ENCODE peak calls at places on chromosomes 7 and 10, in seven cellular contexts. One of them, this sample, is unnamed.

GRCh38 chr10:62528441-62528840 is 154.3 kb downstream of the ZNF365 start:
- DNase-seq in cardiac fibroblast: no peak
- DNase-seq in T-helper 2 cell treated with Interferon-gamma antibody and Interleukin-4, amounts not matched to agents 5 μg/mL and 100 μg/mL, for 36 hours: no peak
- DNase-seq in D341Med: no peak
- DNase-seq in fibroblast of the conjunctiva: no peak
- DNase-seq in progenitor cell of endocrine pancreas: no peak
- DNase-seq in CD8-positive, alpha-beta memory T cell: peak; percentile 79
- DNase-seq in this sample: no peak

GRCh38 chr7:94665426-94665825 is 9.5 kb upstream of the SGCE start:
- DNase-seq in D341Med: no peak
- DNase-seq in fibroblast of the conjunctiva: no peak
- DNase-seq in CD8-positive, alpha-beta memory T cell: no peak
- DNase-seq in T-helper 2 cell treated with Interferon-gamma antibody and Interleukin-4, amounts not matched to agents 5 μg/mL and 100 μg/mL, for 36 hours: no peak
- DNase-seq in progenitor cell of endocrine pancreas: no peak
- DNase-seq in cardiac fibroblast: no peak
- DNase-seq in this sample: no peak

GRCh38 chr7:138396251-138397070 is 63.6 kb upstream of the TRIM24 start:
- DNase-seq in progenitor cell of endocrine pancreas: peak; percentile 21
- DNase-seq in fibroblast of the conjunctiva: no peak
- DNase-seq in D341Med: no peak
- DNase-seq in cardiac fibroblast: no peak
- DNase-seq in CD8-positive, alpha-beta memory T cell: no peak
- DNase-seq in T-helper 2 cell treated with Interferon-gamma antibody and Interleukin-4, amounts not matched to agents 5 μg/mL and 100 μg/mL, for 36 hours: no peak
- DNase-seq in this sample: no peak

GRCh38 chr7:28984631-28985030 is 26.5 kb upstream of the TRIL start:
- DNase-seq in D341Med: no peak
- DNase-seq in CD8-positive, alpha-beta memory T cell: no peak
- DNase-seq in T-helper 2 cell treated with Interferon-gamma antibody and Interleukin-4, amounts not matched to agents 5 μg/mL and 100 μg/mL, for 36 hours: no peak
- DNase-seq in cardiac fibroblast: peak; percentile 86
- DNase-seq in fibroblast of the conjunctiva: peak; percentile 84
- DNase-seq in progenitor cell of endocrine pancreas: no peak
- DNase-seq in this sample: peak; percentile 61

GRCh38 chr7:131849472-131849871 is 293.0 kb upstream of the PODXL start:
- DNase-seq in T-helper 2 cell treated with Interferon-gamma antibody and Interleukin-4, amounts not matched to agents 5 μg/mL and 100 μg/mL, for 36 hours: no peak
- DNase-seq in D341Med: no peak
- DNase-seq in progenitor cell of endocrine pancreas: no peak
- DNase-seq in cardiac fibroblast: no peak
- DNase-seq in CD8-positive, alpha-beta memory T cell: no peak
- DNase-seq in fibroblast of the conjunctiva: no peak
- DNase-seq in this sample: no peak

GRCh38 chr10:132064082-132064755 is 1.5 kb upstream of the JAKMIP3 start:
- DNase-seq in D341Med: no peak
- DNase-seq in T-helper 2 cell treated with Interferon-gamma antibody and Interleukin-4, amounts not matched to agents 5 μg/mL and 100 μg/mL, for 36 hours: no peak
- DNase-seq in fibroblast of the conjunctiva: no peak
- DNase-seq in CD8-positive, alpha-beta memory T cell: no peak
- DNase-seq in cardiac fibroblast: no peak
- DNase-seq in progenitor cell of endocrine pancreas: no peak
- DNase-seq in this sample: no peak

GRCh38 chr7:101817031-101817929 is at the start of gene CUX1:
- DNase-seq in CD8-positive, alpha-beta memory T cell: peak; percentile 46
- DNase-seq in cardiac fibroblast: no peak
- DNase-seq in T-helper 2 cell treated with Interferon-gamma antibody and Interleukin-4, amounts not matched to agents 5 μg/mL and 100 μg/mL, for 36 hours: no peak
- DNase-seq in progenitor cell of endocrine pancreas: peak; percentile 30
- DNase-seq in fibroblast of the conjunctiva: no peak
- DNase-seq in D341Med: peak; percentile 68
- DNase-seq in this sample: peak; percentile 19

GRCh38 chr7:146411975-146412374 is 295.4 kb downstream of the CNTNAP2 start:
- DNase-seq in T-helper 2 cell treated with Interferon-gamma antibody and Interleukin-4, amounts not matched to agents 5 μg/mL and 100 μg/mL, for 36 hours: no peak
- DNase-seq in cardiac fibroblast: no peak
- DNase-seq in CD8-positive, alpha-beta memory T cell: no peak
- DNase-seq in fibroblast of the conjunctiva: no peak
- DNase-seq in progenitor cell of endocrine pancreas: no peak
- DNase-seq in D341Med: no peak
- DNase-seq in this sample: no peak

GRCh38 chr10:1308415-1308814 is 252.2 kb downstream of the WDR37 start:
- DNase-seq in D341Med: no peak
- DNase-seq in cardiac fibroblast: no peak
- DNase-seq in progenitor cell of endocrine pancreas: no peak
- DNase-seq in CD8-positive, alpha-beta memory T cell: no peak
- DNase-seq in fibroblast of the conjunctiva: no peak
- DNase-seq in T-helper 2 cell treated with Interferon-gamma antibody and Interleukin-4, amounts not matched to agents 5 μg/mL and 100 μg/mL, for 36 hours: no peak
- DNase-seq in this sample: no peak

GRCh38 chr7:30226593-30227268 is 57.7 kb upstream of the ZNRF2 start:
- DNase-seq in T-helper 2 cell treated with Interferon-gamma antibody and Interleukin-4, amounts not matched to agents 5 μg/mL and 100 μg/mL, for 36 hours: no peak
- DNase-seq in D341Med: peak; percentile 68
- DNase-seq in cardiac fibroblast: no peak
- DNase-seq in fibroblast of the conjunctiva: no peak
- DNase-seq in progenitor cell of endocrine pancreas: peak; percentile 32
- DNase-seq in CD8-positive, alpha-beta memory T cell: no peak
- DNase-seq in this sample: peak; percentile 80

GRCh38 chr10:35092851-35093250 is 2.7 kb upstream of the CUL2 start:
- DNase-seq in D341Med: no peak
- DNase-seq in CD8-positive, alpha-beta memory T cell: no peak
- DNase-seq in progenitor cell of endocrine pancreas: no peak
- DNase-seq in fibroblast of the conjunctiva: no peak
- DNase-seq in T-helper 2 cell treated with Interferon-gamma antibody and Interleukin-4, amounts not matched to agents 5 μg/mL and 100 μg/mL, for 36 hours: no peak
- DNase-seq in cardiac fibroblast: no peak
- DNase-seq in this sample: no peak

GRCh38 chr7:127588697-127589482 is 679 bp downstream of the ARF5 start:
- DNase-seq in fibroblast of the conjunctiva: peak; percentile 34
- DNase-seq in T-helper 2 cell treated with Interferon-gamma antibody and Interleukin-4, amounts not matched to agents 5 μg/mL and 100 μg/mL, for 36 hours: no peak
- DNase-seq in cardiac fibroblast: peak; percentile 55
- DNase-seq in D341Med: peak; percentile 85
- DNase-seq in progenitor cell of endocrine pancreas: peak; percentile 52
- DNase-seq in CD8-positive, alpha-beta memory T cell: no peak
- DNase-seq in this sample: peak; percentile 69

GRCh38 chr10:85618841-85619240 is 747.8 kb downstream of the GRID1 start:
- DNase-seq in CD8-positive, alpha-beta memory T cell: no peak
- DNase-seq in progenitor cell of endocrine pancreas: no peak
- DNase-seq in fibroblast of the conjunctiva: no peak
- DNase-seq in D341Med: no peak
- DNase-seq in cardiac fibroblast: no peak
- DNase-seq in T-helper 2 cell treated with Interferon-gamma antibody and Interleukin-4, amounts not matched to agents 5 μg/mL and 100 μg/mL, for 36 hours: no peak
- DNase-seq in this sample: no peak

GRCh38 chr7:45575501-45576248 is 1.5 kb downstream of the ADCY1 start:
- DNase-seq in T-helper 2 cell treated with Interferon-gamma antibody and Interleukin-4, amounts not matched to agents 5 μg/mL and 100 μg/mL, for 36 hours: no peak
- DNase-seq in fibroblast of the conjunctiva: no peak
- DNase-seq in progenitor cell of endocrine pancreas: no peak
- DNase-seq in cardiac fibroblast: no peak
- DNase-seq in CD8-positive, alpha-beta memory T cell: no peak
- DNase-seq in D341Med: no peak
- DNase-seq in this sample: no peak

GRCh38 chr7:27199820-27200760 is at the start of gene HOXA13:
- DNase-seq in T-helper 2 cell treated with Interferon-gamma antibody and Interleukin-4, amounts not matched to agents 5 μg/mL and 100 μg/mL, for 36 hours: no peak
- DNase-seq in CD8-positive, alpha-beta memory T cell: no peak
- DNase-seq in D341Med: peak; percentile 88
- DNase-seq in cardiac fibroblast: no peak
- DNase-seq in fibroblast of the conjunctiva: no peak
- DNase-seq in progenitor cell of endocrine pancreas: no peak
- DNase-seq in this sample: peak; percentile 84

GRCh38 chr10:132774905-132775863 is 10.8 kb downstream of the NKX6-2 start:
- DNase-seq in T-helper 2 cell treated with Interferon-gamma antibody and Interleukin-4, amounts not matched to agents 5 μg/mL and 100 μg/mL, for 36 hours: no peak
- DNase-seq in D341Med: no peak
- DNase-seq in progenitor cell of endocrine pancreas: peak; percentile 57
- DNase-seq in CD8-positive, alpha-beta memory T cell: no peak
- DNase-seq in fibroblast of the conjunctiva: no peak
- DNase-seq in cardiac fibroblast: no peak
- DNase-seq in this sample: no peak

GRCh38 chr10:123559823-123560092 is 106.4 kb upstream of the GPR26 start:
- DNase-seq in D341Med: no peak
- DNase-seq in fibroblast of the conjunctiva: no peak
- DNase-seq in CD8-positive, alpha-beta memory T cell: no peak
- DNase-seq in cardiac fibroblast: no peak
- DNase-seq in progenitor cell of endocrine pancreas: no peak
- DNase-seq in T-helper 2 cell treated with Interferon-gamma antibody and Interleukin-4, amounts not matched to agents 5 μg/mL and 100 μg/mL, for 36 hours: no peak
- DNase-seq in this sample: no peak

GRCh38 chr10:130048081-130048480 is 62.5 kb downstream of the C10orf143 start:
- DNase-seq in cardiac fibroblast: no peak
- DNase-seq in D341Med: no peak
- DNase-seq in fibroblast of the conjunctiva: no peak
- DNase-seq in T-helper 2 cell treated with Interferon-gamma antibody and Interleukin-4, amounts not matched to agents 5 μg/mL and 100 μg/mL, for 36 hours: no peak
- DNase-seq in progenitor cell of endocrine pancreas: no peak
- DNase-seq in CD8-positive, alpha-beta memory T cell: no peak
- DNase-seq in this sample: no peak

GRCh38 chr7:7178081-7178480 is 4.3 kb upstream of the C1GALT1 start:
- DNase-seq in D341Med: no peak
- DNase-seq in progenitor cell of endocrine pancreas: no peak
- DNase-seq in CD8-positive, alpha-beta memory T cell: no peak
- DNase-seq in fibroblast of the conjunctiva: no peak
- DNase-seq in cardiac fibroblast: peak; percentile 37
- DNase-seq in T-helper 2 cell treated with Interferon-gamma antibody and Interleukin-4, amounts not matched to agents 5 μg/mL and 100 μg/mL, for 36 hours: no peak
- DNase-seq in this sample: no peak

GRCh38 chr10:68053553-68053952 is 21.5 kb downstream of the HERC4 start:
- DNase-seq in cardiac fibroblast: peak; percentile 15
- DNase-seq in fibroblast of the conjunctiva: no peak
- DNase-seq in CD8-positive, alpha-beta memory T cell: no peak
- DNase-seq in T-helper 2 cell treated with Interferon-gamma antibody and Interleukin-4, amounts not matched to agents 5 μg/mL and 100 μg/mL, for 36 hours: no peak
- DNase-seq in progenitor cell of endocrine pancreas: no peak
- DNase-seq in D341Med: no peak
- DNase-seq in this sample: no peak

GRCh38 chr7:32094516-32094915 is 24.3 kb upstream of the PDE1C start:
- DNase-seq in fibroblast of the conjunctiva: no peak
- DNase-seq in CD8-positive, alpha-beta memory T cell: no peak
- DNase-seq in cardiac fibroblast: no peak
- DNase-seq in D341Med: no peak
- DNase-seq in T-helper 2 cell treated with Interferon-gamma antibody and Interleukin-4, amounts not matched to agents 5 μg/mL and 100 μg/mL, for 36 hours: no peak
- DNase-seq in progenitor cell of endocrine pancreas: no peak
- DNase-seq in this sample: no peak

GRCh38 chr7:45347804-45348203 is 190.2 kb downstream of the RAMP3 start:
- DNase-seq in fibroblast of the conjunctiva: peak; percentile 42
- DNase-seq in D341Med: no peak
- DNase-seq in progenitor cell of endocrine pancreas: no peak
- DNase-seq in CD8-positive, alpha-beta memory T cell: no peak
- DNase-seq in T-helper 2 cell treated with Interferon-gamma antibody and Interleukin-4, amounts not matched to agents 5 μg/mL and 100 μg/mL, for 36 hours: no peak
- DNase-seq in cardiac fibroblast: no peak
- DNase-seq in this sample: no peak

GRCh38 chr10:26799342-26799741 is 61.4 kb downstream of the ABI1 start:
- DNase-seq in T-helper 2 cell treated with Interferon-gamma antibody and Interleukin-4, amounts not matched to agents 5 μg/mL and 100 μg/mL, for 36 hours: no peak
- DNase-seq in D341Med: no peak
- DNase-seq in fibroblast of the conjunctiva: no peak
- DNase-seq in progenitor cell of endocrine pancreas: no peak
- DNase-seq in CD8-positive, alpha-beta memory T cell: peak; percentile 29
- DNase-seq in cardiac fibroblast: no peak
- DNase-seq in this sample: no peak

GRCh38 chr10:46077141-46077554 is 31.1 kb upstream of the MSMB start:
- DNase-seq in fibroblast of the conjunctiva: no peak
- DNase-seq in CD8-positive, alpha-beta memory T cell: no peak
- DNase-seq in progenitor cell of endocrine pancreas: no peak
- DNase-seq in T-helper 2 cell treated with Interferon-gamma antibody and Interleukin-4, amounts not matched to agents 5 μg/mL and 100 μg/mL, for 36 hours: no peak
- DNase-seq in cardiac fibroblast: no peak
- DNase-seq in D341Med: no peak
- DNase-seq in this sample: no peak

GRCh38 chr7:36663481-36663880 is 60.8 kb downstream of the AOAH start:
- DNase-seq in fibroblast of the conjunctiva: no peak
- DNase-seq in CD8-positive, alpha-beta memory T cell: no peak
- DNase-seq in progenitor cell of endocrine pancreas: no peak
- DNase-seq in D341Med: no peak
- DNase-seq in T-helper 2 cell treated with Interferon-gamma antibody and Interleukin-4, amounts not matched to agents 5 μg/mL and 100 μg/mL, for 36 hours: no peak
- DNase-seq in cardiac fibroblast: no peak
- DNase-seq in this sample: no peak

GRCh38 chr7:68245688-68246087 is 1249.1 kb downstream of the TYW1 start:
- DNase-seq in progenitor cell of endocrine pancreas: no peak
- DNase-seq in fibroblast of the conjunctiva: no peak
- DNase-seq in cardiac fibroblast: no peak
- DNase-seq in CD8-positive, alpha-beta memory T cell: no peak
- DNase-seq in T-helper 2 cell treated with Interferon-gamma antibody and Interleukin-4, amounts not matched to agents 5 μg/mL and 100 μg/mL, for 36 hours: no peak
- DNase-seq in D341Med: no peak
- DNase-seq in this sample: no peak

GRCh38 chr10:132651511-132652029 is 114.0 kb downstream of the INPP5A start:
- DNase-seq in fibroblast of the conjunctiva: no peak
- DNase-seq in CD8-positive, alpha-beta memory T cell: no peak
- DNase-seq in T-helper 2 cell treated with Interferon-gamma antibody and Interleukin-4, amounts not matched to agents 5 μg/mL and 100 μg/mL, for 36 hours: no peak
- DNase-seq in progenitor cell of endocrine pancreas: no peak
- DNase-seq in D341Med: no peak
- DNase-seq in cardiac fibroblast: no peak
- DNase-seq in this sample: no peak

GRCh38 chr10:126781817-126782216 is 111.3 kb upstream of the C10orf90 start:
- DNase-seq in progenitor cell of endocrine pancreas: no peak
- DNase-seq in T-helper 2 cell treated with Interferon-gamma antibody and Interleukin-4, amounts not matched to agents 5 μg/mL and 100 μg/mL, for 36 hours: no peak
- DNase-seq in cardiac fibroblast: no peak
- DNase-seq in CD8-positive, alpha-beta memory T cell: no peak
- DNase-seq in D341Med: no peak
- DNase-seq in fibroblast of the conjunctiva: no peak
- DNase-seq in this sample: no peak

GRCh38 chr7:114973147-114973546 is 51.3 kb downstream of the MDFIC start:
- DNase-seq in T-helper 2 cell treated with Interferon-gamma antibody and Interleukin-4, amounts not matched to agents 5 μg/mL and 100 μg/mL, for 36 hours: no peak
- DNase-seq in fibroblast of the conjunctiva: peak; percentile 10
- DNase-seq in D341Med: no peak
- DNase-seq in cardiac fibroblast: peak; percentile 53
- DNase-seq in CD8-positive, alpha-beta memory T cell: no peak
- DNase-seq in progenitor cell of endocrine pancreas: no peak
- DNase-seq in this sample: peak; percentile 92

GRCh38 chr7:91285966-91286365 is 21.7 kb downstream of the FZD1 start:
- DNase-seq in T-helper 2 cell treated with Interferon-gamma antibody and Interleukin-4, amounts not matched to agents 5 μg/mL and 100 μg/mL, for 36 hours: no peak
- DNase-seq in fibroblast of the conjunctiva: no peak
- DNase-seq in CD8-positive, alpha-beta memory T cell: no peak
- DNase-seq in cardiac fibroblast: peak; percentile 29
- DNase-seq in progenitor cell of endocrine pancreas: no peak
- DNase-seq in D341Med: no peak
- DNase-seq in this sample: no peak

GRCh38 chr7:104951546-104951945 is 62.5 kb upstream of the KMT2E start:
- DNase-seq in fibroblast of the conjunctiva: no peak
- DNase-seq in T-helper 2 cell treated with Interferon-gamma antibody and Interleukin-4, amounts not matched to agents 5 μg/mL and 100 μg/mL, for 36 hours: no peak
- DNase-seq in cardiac fibroblast: peak; percentile 84
- DNase-seq in D341Med: no peak
- DNase-seq in CD8-positive, alpha-beta memory T cell: no peak
- DNase-seq in progenitor cell of endocrine pancreas: no peak
- DNase-seq in this sample: no peak

GRCh38 chr10:104123397-104123796 is 1.4 kb downstream of the SFR1 start:
- DNase-seq in D341Med: no peak
- DNase-seq in fibroblast of the conjunctiva: no peak
- DNase-seq in cardiac fibroblast: peak; percentile 56
- DNase-seq in CD8-positive, alpha-beta memory T cell: no peak
- DNase-seq in T-helper 2 cell treated with Interferon-gamma antibody and Interleukin-4, amounts not matched to agents 5 μg/mL and 100 μg/mL, for 36 hours: no peak
- DNase-seq in progenitor cell of endocrine pancreas: no peak
- DNase-seq in this sample: peak; percentile 50

GRCh38 chr7:33882040-33882800 is 23.1 kb upstream of the BMPER start:
- DNase-seq in CD8-positive, alpha-beta memory T cell: no peak
- DNase-seq in cardiac fibroblast: peak; percentile 41
- DNase-seq in D341Med: no peak
- DNase-seq in T-helper 2 cell treated with Interferon-gamma antibody and Interleukin-4, amounts not matched to agents 5 μg/mL and 100 μg/mL, for 36 hours: no peak
- DNase-seq in progenitor cell of endocrine pancreas: no peak
- DNase-seq in fibroblast of the conjunctiva: no peak
- DNase-seq in this sample: no peak

GRCh38 chr7:29146082-29146706 is at the start of gene CPVL:
- DNase-seq in CD8-positive, alpha-beta memory T cell: no peak
- DNase-seq in progenitor cell of endocrine pancreas: peak; percentile 14
- DNase-seq in cardiac fibroblast: no peak
- DNase-seq in T-helper 2 cell treated with Interferon-gamma antibody and Interleukin-4, amounts not matched to agents 5 μg/mL and 100 μg/mL, for 36 hours: no peak
- DNase-seq in fibroblast of the conjunctiva: no peak
- DNase-seq in D341Med: peak; percentile 46
- DNase-seq in this sample: no peak

GRCh38 chr7:141708053-141708452 is at the start of gene WEE2:
- DNase-seq in fibroblast of the conjunctiva: no peak
- DNase-seq in CD8-positive, alpha-beta memory T cell: no peak
- DNase-seq in progenitor cell of endocrine pancreas: no peak
- DNase-seq in T-helper 2 cell treated with Interferon-gamma antibody and Interleukin-4, amounts not matched to agents 5 μg/mL and 100 μg/mL, for 36 hours: no peak
- DNase-seq in cardiac fibroblast: no peak
- DNase-seq in D341Med: no peak
- DNase-seq in this sample: no peak

GRCh38 chr7:16926861-16927260 is 45.1 kb upstream of the AGR3 start:
- DNase-seq in T-helper 2 cell treated with Interferon-gamma antibody and Interleukin-4, amounts not matched to agents 5 μg/mL and 100 μg/mL, for 36 hours: no peak
- DNase-seq in cardiac fibroblast: no peak
- DNase-seq in CD8-positive, alpha-beta memory T cell: no peak
- DNase-seq in fibroblast of the conjunctiva: no peak
- DNase-seq in progenitor cell of endocrine pancreas: no peak
- DNase-seq in D341Med: no peak
- DNase-seq in this sample: no peak

GRCh38 chr10:116163732-116164131 is 109.3 kb downstream of the GFRA1 start:
- DNase-seq in cardiac fibroblast: no peak
- DNase-seq in progenitor cell of endocrine pancreas: no peak
- DNase-seq in T-helper 2 cell treated with Interferon-gamma antibody and Interleukin-4, amounts not matched to agents 5 μg/mL and 100 μg/mL, for 36 hours: no peak
- DNase-seq in CD8-positive, alpha-beta memory T cell: no peak
- DNase-seq in D341Med: no peak
- DNase-seq in fibroblast of the conjunctiva: no peak
- DNase-seq in this sample: no peak

GRCh38 chr7:98867271-98867701 is 2.5 kb downstream of the TMEM130 start:
- DNase-seq in D341Med: peak; percentile 89
- DNase-seq in fibroblast of the conjunctiva: no peak
- DNase-seq in cardiac fibroblast: peak; percentile 9
- DNase-seq in progenitor cell of endocrine pancreas: no peak
- DNase-seq in T-helper 2 cell treated with Interferon-gamma antibody and Interleukin-4, amounts not matched to agents 5 μg/mL and 100 μg/mL, for 36 hours: no peak
- DNase-seq in CD8-positive, alpha-beta memory T cell: no peak
- DNase-seq in this sample: no peak

This sample was measured in ACHN.